ENCODE peak calls at places on chromosomes 1 and 21, in seven cellular contexts. U, X, D, I, L, G and N are unnamed samples.

GRCh38 chr21:14513772-14514171 is 32.3 kb downstream of the SAMSN1 start:
- DNase-seq in U (no peak), X (no peak), D (no peak), I (no peak), L (no peak), G (no peak), N (no peak)

GRCh38 chr1:226798427-226799411 is 59.6 kb upstream of the ITPKB start:
- DNase-seq in U (no peak), X (peak), D (no peak), I (no peak), L (no peak), G (no peak), N (no peak)

GRCh38 chr21:30714436-30714835 is 4.1 kb downstream of the KRTAP21-3 start:
- DNase-seq in U (no peak), X (no peak), D (peak), I (no peak), L (no peak), G (no peak), N (no peak)

GRCh38 chr1:55311057-55311631 is 96.0 kb upstream of the USP24 start:
- DNase-seq in U (no peak), X (no peak), D (no peak), I (no peak), L (no peak), G (no peak), N (no peak)

GRCh38 chr1:160675641-160676410 is 29.0 kb upstream of the SLAMF1 start:
- DNase-seq in U (peak), X (peak), D (peak), I (peak), L (peak), G (peak), N (peak)

GRCh38 chr1:19400875-19401854 is 84.2 kb downstream of the CAPZB start:
- DNase-seq in U (no peak), X (no peak), D (peak), I (no peak), L (no peak), G (no peak), N (no peak)

GRCh38 chr21:45767071-45768006 is 123.8 kb downstream of the PCBP3 start:
- DNase-seq in U (no peak), X (no peak), D (no peak), I (no peak), L (no peak), G (no peak), N (no peak)

GRCh38 chr1:145963218-145964019 is 956 bp downstream of the ANKRD34A start:
- DNase-seq in U (no peak), X (no peak), D (no peak), I (no peak), L (no peak), G (no peak), N (no peak)

GRCh38 chr1:35243681-35244080 is 24.8 kb upstream of the ZMYM4 start:
- DNase-seq in U (no peak), X (peak), D (no peak), I (no peak), L (no peak), G (no peak), N (peak)

GRCh38 chr1:205191617-205192016 is 19.9 kb downstream of the DSTYK start:
- DNase-seq in U (no peak), X (no peak), D (peak), I (no peak), L (no peak), G (no peak), N (no peak)

GRCh38 chr1:61222240-61222639 is 139.9 kb downstream of the NFIA start:
- DNase-seq in U (no peak), X (no peak), D (no peak), I (no peak), L (no peak), G (no peak), N (no peak)

GRCh38 chr1:19309123-19309813 is 2.7 kb downstream of the AKR7A2 start:
- DNase-seq in U (no peak), X (no peak), D (no peak), I (no peak), L (no peak), G (no peak), N (no peak)

GRCh38 chr1:222711319-222712252 is 705 bp downstream of the AIDA start:
- DNase-seq in U (peak), X (peak), D (peak), I (peak), L (peak), G (peak), N (peak)

GRCh38 chr1:22317231-22317919 is 134.3 kb upstream of the ZBTB40 start:
- DNase-seq in U (no peak), X (no peak), D (peak), I (peak), L (no peak), G (no peak), N (no peak)

GRCh38 chr1:108082741-108083562 is 117.2 kb downstream of the SLC25A24 start:
- DNase-seq in U (no peak), X (no peak), D (peak), I (no peak), L (no peak), G (no peak), N (no peak)

GRCh38 chr1:115506523-115507255 is 135.1 kb upstream of the VANGL1 start:
- DNase-seq in U (no peak), X (no peak), D (no peak), I (no peak), L (no peak), G (no peak), N (no peak)

GRCh38 chr1:221439008-221439733 is 302.7 kb downstream of the DUSP10 start:
- DNase-seq in U (no peak), X (no peak), D (no peak), I (peak), L (no peak), G (peak), N (no peak)

GRCh38 chr1:192951961-192952460 is 107.1 kb downstream of the UCHL5 start:
- DNase-seq in U (no peak), X (peak), D (no peak), I (no peak), L (peak), G (peak), N (no peak)

GRCh38 chr1:80801691-80802090 is 999.0 kb upstream of the ADGRL2 start:
- DNase-seq in U (no peak), X (no peak), D (no peak), I (no peak), L (no peak), G (no peak), N (no peak)

GRCh38 chr1:24961334-24961733 is 31.3 kb upstream of the RUNX3 start:
- DNase-seq in U (no peak), X (no peak), D (no peak), I (no peak), L (no peak), G (no peak), N (no peak)

GRCh38 chr1:15833842-15834405 is 13.6 kb upstream of the SPEN start:
- DNase-seq in U (no peak), X (no peak), D (no peak), I (no peak), L (no peak), G (no peak), N (no peak)

GRCh38 chr1:11046270-11046566 is 821 bp downstream of the MASP2 start:
- DNase-seq in U (no peak), X (no peak), D (no peak), I (no peak), L (peak), G (no peak), N (no peak)

GRCh38 chr21:45329261-45330074 is 41.8 kb upstream of the POFUT2 start:
- DNase-seq in U (no peak), X (no peak), D (no peak), I (no peak), L (peak), G (no peak), N (no peak)

GRCh38 chr1:115225993-115226700 is 111.9 kb downstream of the NGF start:
- DNase-seq in U (no peak), X (no peak), D (no peak), I (no peak), L (no peak), G (no peak), N (no peak)

GRCh38 chr1:25992689-25993146 is 5.1 kb downstream of the PAFAH2 start:
- DNase-seq in U (no peak), X (no peak), D (no peak), I (no peak), L (no peak), G (no peak), N (no peak)

GRCh38 chr1:19435851-19436465 is 49.4 kb downstream of the CAPZB start:
- DNase-seq in U (no peak), X (no peak), D (no peak), I (no peak), L (peak), G (no peak), N (no peak)

GRCh38 chr1:22218618-22219250 is 75.8 kb upstream of the WNT4 start:
- DNase-seq in U (no peak), X (no peak), D (no peak), I (no peak), L (peak), G (no peak), N (no peak)

GRCh38 chr1:170805957-170806662 is 129.2 kb upstream of the MROH9 start:
- DNase-seq in U (no peak), X (no peak), D (no peak), I (no peak), L (no peak), G (no peak), N (no peak)

GRCh38 chr1:41473738-41474362 is 10.6 kb downstream of the EDN2 start:
- DNase-seq in U (no peak), X (no peak), D (no peak), I (no peak), L (no peak), G (no peak), N (no peak)

GRCh38 chr1:67342002-67342890 is 34.6 kb downstream of the IL12RB2 start:
- DNase-seq in U (no peak), X (no peak), D (peak), I (no peak), L (no peak), G (no peak), N (no peak)

GRCh38 chr1:76170114-76170513 is 95.6 kb downstream of the ST6GALNAC3 start:
- DNase-seq in U (no peak), X (no peak), D (no peak), I (no peak), L (no peak), G (no peak), N (no peak)

GRCh38 chr1:100360790-100361232 is 8.5 kb downstream of the CDC14A start:
- DNase-seq in U (no peak), X (no peak), D (no peak), I (no peak), L (peak), G (no peak), N (no peak)

GRCh38 chr1:151371744-151372410 is 628 bp downstream of the SELENBP1 start:
- DNase-seq in U (no peak), X (peak), D (no peak), I (no peak), L (peak), G (no peak), N (peak)

GRCh38 chr1:39647247-39647646 is 7.8 kb upstream of the HEYL start:
- DNase-seq in U (no peak), X (no peak), D (no peak), I (no peak), L (no peak), G (no peak), N (no peak)

GRCh38 chr1:181919729-181919991 is 141.9 kb downstream of the ZNF648 start:
- DNase-seq in U (no peak), X (no peak), D (peak), I (no peak), L (no peak), G (no peak), N (no peak)

GRCh38 chr1:161096514-161096913 is 1.6 kb upstream of the KLHDC9 start:
- DNase-seq in U (no peak), X (no peak), D (no peak), I (no peak), L (peak), G (no peak), N (peak)

GRCh38 chr1:110875216-110875731 is 2.3 kb downstream of the CD53 start:
- DNase-seq in U (no peak), X (peak), D (no peak), I (no peak), L (no peak), G (no peak), N (no peak)

GRCh38 chr1:234977891-234978396 is 150.7 kb downstream of the TOMM20 start:
- DNase-seq in U (no peak), X (no peak), D (no peak), I (no peak), L (peak), G (no peak), N (no peak)

GRCh38 chr1:161839591-161839990 is 73.5 kb downstream of the ATF6 start:
- DNase-seq in U (no peak), X (no peak), D (no peak), I (no peak), L (no peak), G (no peak), N (no peak)

DNA sequence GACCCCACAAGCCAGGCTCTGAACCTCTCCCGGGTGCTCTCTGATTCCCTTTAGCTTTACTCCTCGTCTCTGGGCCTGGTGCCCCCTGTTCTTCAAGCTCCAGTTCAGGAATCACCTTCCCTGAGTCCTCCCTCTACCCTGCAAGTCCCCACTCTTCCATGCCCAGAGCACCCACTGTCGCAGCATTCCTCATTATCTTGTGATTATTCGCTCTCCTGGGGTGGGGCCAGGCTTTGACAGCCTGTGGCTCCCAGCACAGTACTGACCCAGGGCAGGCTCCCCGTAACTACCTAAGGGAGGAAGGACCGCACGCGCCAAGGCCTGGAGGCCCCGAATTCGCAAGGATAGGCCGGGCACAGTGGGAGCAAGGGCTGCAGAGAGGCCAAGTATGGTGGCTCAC is 734 bp upstream of the C1orf210 start:
- DNase-seq in U (no peak), X (peak), D (no peak), I (no peak), L (peak), G (no peak), N (no peak)
- H3K27ac ChIP-seq in U (peak), X (peak), D (no peak), I (peak), L (no peak), G (no peak), N (no peak)

DNA sequence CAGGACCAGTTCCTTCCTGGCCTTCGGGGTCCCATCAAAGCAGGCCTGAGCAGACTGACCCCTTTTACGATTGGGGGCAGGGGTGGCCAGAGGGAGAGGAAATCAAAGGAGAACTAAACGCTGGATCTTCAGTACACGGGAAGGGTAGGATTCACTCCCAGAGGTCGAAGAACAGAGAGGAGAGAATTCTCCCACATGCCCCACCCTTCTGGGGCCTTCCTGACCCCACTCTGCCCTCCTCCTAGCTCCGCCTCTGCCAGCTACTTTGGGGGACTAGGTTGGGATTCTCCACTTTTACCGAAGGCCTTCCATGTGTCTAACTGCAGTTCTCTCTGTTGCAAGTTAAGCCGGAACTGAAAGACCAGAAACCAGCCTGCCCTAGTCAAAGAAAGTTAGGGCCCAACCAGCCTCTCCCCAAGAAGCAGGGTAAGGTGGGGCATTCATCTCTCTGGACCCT is 654 bp upstream of the ARHGEF2 start:
- DNase-seq in U (no peak), X (peak), D (no peak), I (no peak), L (peak), G (no peak), N (peak)
- TF ChIP-seq POLR2AphosphoS5 in U (no peak), X (no peak), D (no peak), I (peak), L (no peak), G (no peak), N (no peak)

GRCh38 chr1:28518000-28518744 is 12.3 kb downstream of the RCC1 start:
- DNase-seq in U (peak), X (peak), D (peak), I (no peak), L (peak), G (no peak), N (peak)
- H3K27ac ChIP-seq in U (peak), X (peak), D (peak), I (peak), L (peak), G (peak), N (peak)

GRCh38 chr1:200738733-200739498 is at the start of gene CAMSAP2:
- DNase-seq in U (peak), X (peak), D (peak), I (peak), L (peak), G (no peak), N (peak)
- TF ChIP-seq POLR2AphosphoS5 in U (peak), X (peak), D (peak), I (peak), L (peak), G (peak), N (no peak)

GRCh38 chr1:12126781-12127180 is 40.0 kb upstream of the TNFRSF1B start:
- DNase-seq in U (no peak), X (no peak), D (no peak), I (no peak), L (no peak), G (no peak), N (no peak)
- H3K27ac ChIP-seq in U (no peak), X (no peak), D (no peak), I (no peak), L (no peak), G (no peak), N (peak)

GRCh38 chr1:213067366-213067765 is 16.3 kb downstream of the RPS6KC1 start:
- DNase-seq in U (no peak), X (no peak), D (no peak), I (no peak), L (no peak), G (no peak), N (no peak)
- TF ChIP-seq POLR2AphosphoS5 in U (no peak), X (no peak), D (no peak), I (no peak), L (no peak), G (no peak), N (no peak)

GRCh38 chr1:167623951-167624350 is 6.1 kb upstream of the RCSD1 start:
- DNase-seq in U (no peak), X (no peak), D (no peak), I (no peak), L (no peak), G (no peak), N (no peak)
- H3K27ac ChIP-seq in U (no peak), X (no peak), D (no peak), I (no peak), L (no peak), G (no peak), N (no peak)

GRCh38 chr1:244352156-244352830 is 99.4 kb downstream of the ADSS2 start:
- DNase-seq in U (no peak), X (peak), D (no peak), I (no peak), L (no peak), G (no peak), N (no peak)
- TF ChIP-seq POLR2AphosphoS5 in U (no peak), X (no peak), D (no peak), I (no peak), L (no peak), G (no peak), N (no peak)

GRCh38 chr1:165424454-165425283 is 20.3 kb downstream of the RXRG start:
- DNase-seq in U (no peak), X (no peak), D (no peak), I (no peak), L (no peak), G (no peak), N (peak)
- H3K27ac ChIP-seq in U (no peak), X (peak), D (no peak), I (no peak), L (peak), G (no peak), N (no peak)